ENCODE peak calls at places on chromosomes 1 and 21, in ten cellular contexts. T, C, I, S, F, O, E, A, M and J are unnamed samples.
A peak's percentile ranks its signal among the peaks of the same experiment; 100 is the strongest.

GRCh38 chr21:35120631-35121180 is 71.6 kb upstream of the RUNX1 start:
- DNase-seq in C (no peak), S (no peak), O (no peak), I (no peak), T (no peak), A (no peak), E (no peak), F (no peak), M (no peak), J (no peak)

GRCh38 chr1:112722601-112723510 is 7.7 kb upstream of the PPM1J start:
- DNase-seq in I (no peak), E (no peak), T (no peak), C (no peak), O (no peak), M (peak; percentile 77), A (no peak), S (no peak), F (peak; percentile 51), J (peak; percentile 74)

GRCh38 chr1:151142411-151143056 is 3.9 kb downstream of the SEMA6C start:
- DNase-seq in I (no peak), A (no peak), S (no peak), O (no peak), T (no peak), M (no peak), F (no peak), E (no peak), C (no peak), J (no peak)

GRCh38 chr1:12275370-12275769 is 45.5 kb downstream of the VPS13D start:
- DNase-seq in E (peak; percentile 38), F (peak; percentile 28), S (peak; percentile 26), I (no peak), M (no peak), T (peak; percentile 58), A (no peak), O (peak; percentile 36), C (peak; percentile 73), J (peak; percentile 71)

GRCh38 chr1:47547753-47548152 is 109.9 kb downstream of the FOXD2 start:
- DNase-seq in O (no peak), I (no peak), C (no peak), M (peak; percentile 2), E (no peak), T (no peak), S (no peak), F (no peak), A (no peak), J (no peak)

GRCh38 chr1:176669782-176670181 is 206.8 kb downstream of the PAPPA2 start:
- DNase-seq in S (no peak), I (no peak), C (no peak), O (no peak), E (no peak), M (no peak), F (no peak), A (no peak), T (no peak), J (no peak)

GRCh38 chr1:206030714-206031113 is 7.0 kb upstream of the CTSE start:
- DNase-seq in O (peak; percentile 74), T (peak; percentile 72), F (peak; percentile 66), I (peak; percentile 69), E (peak; percentile 92), M (peak; percentile 62), A (peak; percentile 41), S (peak; percentile 94), C (peak; percentile 71), J (peak; percentile 76)

GRCh38 chr1:100894622-100895539 is at the start of gene EXTL2:
- DNase-seq in A (peak; percentile 72), C (peak; percentile 84), F (peak; percentile 70), T (peak; percentile 75), S (peak; percentile 75), E (peak; percentile 80), I (peak; percentile 37), O (peak; percentile 92), M (peak; percentile 64), J (peak; percentile 86)

GRCh38 chr1:176552217-176552974 is 89.4 kb downstream of the PAPPA2 start:
- DNase-seq in C (no peak), M (no peak), E (no peak), T (no peak), A (no peak), S (no peak), I (no peak), F (no peak), O (no peak), J (no peak)

GRCh38 chr21:29334717-29335428 is 36.2 kb downstream of the BACH1 start:
- DNase-seq in M (peak; percentile 78), A (no peak), E (peak; percentile 83), O (no peak), F (peak; percentile 95), C (peak; percentile 35), T (no peak), I (no peak), S (no peak), J (no peak)

GRCh38 chr1:99737016-99737415 is 29.4 kb downstream of the FRRS1 start:
- DNase-seq in O (peak; percentile 37), I (no peak), F (peak; percentile 68), M (peak; percentile 77), S (peak; percentile 24), T (peak; percentile 38), E (peak; percentile 49), A (no peak), C (peak; percentile 71), J (peak; percentile 71)

GRCh38 chr1:110600716-110601115 is 5.4 kb downstream of the KCNA2 start:
- DNase-seq in F (no peak), T (no peak), S (no peak), A (no peak), O (no peak), C (no peak), M (no peak), E (no peak), I (no peak), J (no peak)

GRCh38 chr1:236692128-236692527 is 5.8 kb downstream of the ACTN2 start:
- DNase-seq in A (no peak), T (no peak), F (no peak), S (no peak), O (no peak), I (no peak), M (no peak), C (no peak), E (no peak), J (peak; percentile 54)

GRCh38 chr1:118364882-118365281 is 179.9 kb upstream of the SPAG17 start:
- DNase-seq in C (no peak), A (no peak), S (no peak), M (no peak), F (no peak), T (no peak), O (no peak), I (no peak), E (no peak), J (no peak)

GRCh38 chr1:2348346-2349275 is 42.7 kb downstream of the MORN1 start:
- DNase-seq in T (no peak), M (no peak), F (no peak), A (no peak), C (no peak), E (no peak), O (no peak), I (no peak), S (no peak), J (no peak)

GRCh38 chr1:32948905-32949304 is 15.7 kb downstream of the RNF19B start:
- DNase-seq in O (no peak), S (no peak), I (no peak), M (no peak), T (no peak), E (no peak), F (peak; percentile 45), A (no peak), C (no peak), J (no peak)

GRCh38 chr1:8976896-8977295 is 31.2 kb downstream of the CA6 start:
- DNase-seq in T (no peak), S (no peak), C (no peak), F (no peak), E (no peak), A (no peak), M (no peak), I (no peak), O (peak; percentile 79), J (no peak)

GRCh38 chr1:199490804-199491527 is 536.5 kb upstream of the NR5A2 start:
- DNase-seq in F (peak; percentile 79), T (no peak), M (peak; percentile 75), A (no peak), O (no peak), C (no peak), I (no peak), S (no peak), E (no peak), J (no peak)